ENCODE peak calls at places on chromosomes 7 and 10, in seven cellular contexts. One of them, this sample, is unnamed.

GRCh38 chr7:97126483-97127171 is 9.1 kb downstream of the SDHAF3 start:
- DNase-seq in central memory CD4-positive, alpha-beta T cell: no peak
- DNase-seq in HCT116: no peak
- DNase-seq in NCI-H2029: no peak
- DNase-seq in lower lobe of right lung: no peak
- DNase-seq in naive thymus-derived CD4-positive, alpha-beta T cell: no peak
- DNase-seq in effector memory CD8-positive, alpha-beta T cell: no peak
- DNase-seq in this sample: no peak

GRCh38 chr7:86013662-86014061 is 630.0 kb upstream of the GRM3 start:
- DNase-seq in central memory CD4-positive, alpha-beta T cell: no peak
- DNase-seq in HCT116: no peak
- DNase-seq in NCI-H2029: no peak
- DNase-seq in lower lobe of right lung: no peak
- DNase-seq in naive thymus-derived CD4-positive, alpha-beta T cell: no peak
- DNase-seq in effector memory CD8-positive, alpha-beta T cell: no peak
- DNase-seq in this sample: no peak

GRCh38 chr7:115676080-115676479 is 354.5 kb downstream of the TFEC start:
- DNase-seq in central memory CD4-positive, alpha-beta T cell: no peak
- DNase-seq in HCT116: peak; percentile 42
- DNase-seq in NCI-H2029: no peak
- DNase-seq in lower lobe of right lung: no peak
- DNase-seq in naive thymus-derived CD4-positive, alpha-beta T cell: no peak
- DNase-seq in effector memory CD8-positive, alpha-beta T cell: no peak
- DNase-seq in this sample: no peak

GRCh38 chr10:28788767-28789166 is 111.4 kb downstream of the BAMBI start:
- DNase-seq in central memory CD4-positive, alpha-beta T cell: no peak
- DNase-seq in HCT116: no peak
- DNase-seq in NCI-H2029: no peak
- DNase-seq in lower lobe of right lung: no peak
- DNase-seq in naive thymus-derived CD4-positive, alpha-beta T cell: no peak
- DNase-seq in effector memory CD8-positive, alpha-beta T cell: no peak
- DNase-seq in this sample: no peak

GRCh38 chr7:77202544-77202976 is 2.9 kb upstream of the FGL2 start:
- DNase-seq in central memory CD4-positive, alpha-beta T cell: no peak
- DNase-seq in HCT116: no peak
- DNase-seq in NCI-H2029: no peak
- DNase-seq in lower lobe of right lung: no peak
- DNase-seq in naive thymus-derived CD4-positive, alpha-beta T cell: no peak
- DNase-seq in effector memory CD8-positive, alpha-beta T cell: no peak
- DNase-seq in this sample: no peak

GRCh38 chr7:64626083-64626469 is 39.9 kb upstream of the ZNF107 start:
- DNase-seq in central memory CD4-positive, alpha-beta T cell: no peak
- DNase-seq in HCT116: no peak
- DNase-seq in NCI-H2029: no peak
- DNase-seq in lower lobe of right lung: no peak
- DNase-seq in naive thymus-derived CD4-positive, alpha-beta T cell: no peak
- DNase-seq in effector memory CD8-positive, alpha-beta T cell: no peak
- DNase-seq in this sample: no peak

GRCh38 chr10:129958686-129959543 is 5.2 kb downstream of the EBF3 start:
- DNase-seq in central memory CD4-positive, alpha-beta T cell: no peak
- DNase-seq in HCT116: no peak
- DNase-seq in NCI-H2029: no peak
- DNase-seq in lower lobe of right lung: no peak
- DNase-seq in naive thymus-derived CD4-positive, alpha-beta T cell: no peak
- DNase-seq in effector memory CD8-positive, alpha-beta T cell: no peak
- DNase-seq in this sample: no peak

GRCh38 chr10:76651148-76651547 is 986.5 kb downstream of the KCNMA1 start:
- DNase-seq in central memory CD4-positive, alpha-beta T cell: no peak
- DNase-seq in HCT116: no peak
- DNase-seq in NCI-H2029: no peak
- DNase-seq in lower lobe of right lung: no peak
- DNase-seq in naive thymus-derived CD4-positive, alpha-beta T cell: no peak
- DNase-seq in effector memory CD8-positive, alpha-beta T cell: no peak
- DNase-seq in this sample: no peak

GRCh38 chr10:119494224-119495060 is 48.1 kb downstream of the RGS10 start:
- DNase-seq in central memory CD4-positive, alpha-beta T cell: no peak
- DNase-seq in HCT116: no peak
- DNase-seq in NCI-H2029: no peak
- DNase-seq in lower lobe of right lung: no peak
- DNase-seq in naive thymus-derived CD4-positive, alpha-beta T cell: no peak
- DNase-seq in effector memory CD8-positive, alpha-beta T cell: no peak
- DNase-seq in this sample: no peak

GRCh38 chr10:43817368-43817767 is 168.7 kb upstream of the ZNF32 start:
- DNase-seq in central memory CD4-positive, alpha-beta T cell: no peak
- DNase-seq in HCT116: no peak
- DNase-seq in NCI-H2029: no peak
- DNase-seq in lower lobe of right lung: no peak
- DNase-seq in naive thymus-derived CD4-positive, alpha-beta T cell: no peak
- DNase-seq in effector memory CD8-positive, alpha-beta T cell: no peak
- DNase-seq in this sample: no peak

GRCh38 chr7:154919324-154920222 is 83.4 kb downstream of the PAXIP1 start:
- DNase-seq in central memory CD4-positive, alpha-beta T cell: no peak
- DNase-seq in HCT116: no peak
- DNase-seq in NCI-H2029: no peak
- DNase-seq in lower lobe of right lung: no peak
- DNase-seq in naive thymus-derived CD4-positive, alpha-beta T cell: no peak
- DNase-seq in effector memory CD8-positive, alpha-beta T cell: no peak
- DNase-seq in this sample: no peak

GRCh38 chr7:94908204-94909022 is 1.0 kb downstream of the PPP1R9A start:
- DNase-seq in central memory CD4-positive, alpha-beta T cell: no peak
- DNase-seq in HCT116: peak; percentile 16
- DNase-seq in NCI-H2029: peak; percentile 59
- DNase-seq in lower lobe of right lung: peak; percentile 61
- DNase-seq in naive thymus-derived CD4-positive, alpha-beta T cell: no peak
- DNase-seq in effector memory CD8-positive, alpha-beta T cell: no peak
- DNase-seq in this sample: no peak

GRCh38 chr7:131328387-131329175 is 905 bp downstream of the MKLN1 start:
- DNase-seq in central memory CD4-positive, alpha-beta T cell: no peak
- DNase-seq in HCT116: no peak
- DNase-seq in NCI-H2029: no peak
- DNase-seq in lower lobe of right lung: no peak
- DNase-seq in naive thymus-derived CD4-positive, alpha-beta T cell: no peak
- DNase-seq in effector memory CD8-positive, alpha-beta T cell: no peak
- DNase-seq in this sample: no peak

GRCh38 chr7:138564365-138564764 is 104.3 kb downstream of the TRIM24 start:
- DNase-seq in central memory CD4-positive, alpha-beta T cell: no peak
- DNase-seq in HCT116: no peak
- DNase-seq in NCI-H2029: peak; percentile 59
- DNase-seq in lower lobe of right lung: no peak
- DNase-seq in naive thymus-derived CD4-positive, alpha-beta T cell: no peak
- DNase-seq in effector memory CD8-positive, alpha-beta T cell: no peak
- DNase-seq in this sample: no peak

GRCh38 chr10:101329341-101330032 is 24.5 kb upstream of the BTRC start:
- DNase-seq in central memory CD4-positive, alpha-beta T cell: no peak
- DNase-seq in HCT116: no peak
- DNase-seq in NCI-H2029: no peak
- DNase-seq in lower lobe of right lung: no peak
- DNase-seq in naive thymus-derived CD4-positive, alpha-beta T cell: no peak
- DNase-seq in effector memory CD8-positive, alpha-beta T cell: no peak
- DNase-seq in this sample: no peak

GRCh38 chr10:104299031-104299904 is 30.3 kb downstream of the GSTO2 start:
- DNase-seq in central memory CD4-positive, alpha-beta T cell: no peak
- DNase-seq in HCT116: no peak
- DNase-seq in NCI-H2029: no peak
- DNase-seq in lower lobe of right lung: no peak
- DNase-seq in naive thymus-derived CD4-positive, alpha-beta T cell: no peak
- DNase-seq in effector memory CD8-positive, alpha-beta T cell: no peak
- DNase-seq in this sample: no peak

GRCh38 chr7:138001529-138002095 is at the start of gene CREB3L2:
- DNase-seq in central memory CD4-positive, alpha-beta T cell: peak; percentile 60
- DNase-seq in HCT116: no peak
- DNase-seq in NCI-H2029: peak; percentile 56
- DNase-seq in lower lobe of right lung: peak; percentile 87
- DNase-seq in naive thymus-derived CD4-positive, alpha-beta T cell: no peak
- DNase-seq in effector memory CD8-positive, alpha-beta T cell: peak; percentile 61
- DNase-seq in this sample: peak; percentile 62

GRCh38 chr7:33511735-33512134 is 382.4 kb downstream of the BBS9 start:
- DNase-seq in central memory CD4-positive, alpha-beta T cell: no peak
- DNase-seq in HCT116: no peak
- DNase-seq in NCI-H2029: no peak
- DNase-seq in lower lobe of right lung: no peak
- DNase-seq in naive thymus-derived CD4-positive, alpha-beta T cell: no peak
- DNase-seq in effector memory CD8-positive, alpha-beta T cell: no peak
- DNase-seq in this sample: no peak

GRCh38 chr10:546971-547590 is 142.4 kb downstream of the DIP2C start:
- DNase-seq in central memory CD4-positive, alpha-beta T cell: no peak
- DNase-seq in HCT116: no peak
- DNase-seq in NCI-H2029: no peak
- DNase-seq in lower lobe of right lung: no peak
- DNase-seq in naive thymus-derived CD4-positive, alpha-beta T cell: no peak
- DNase-seq in effector memory CD8-positive, alpha-beta T cell: no peak
- DNase-seq in this sample: peak; percentile 34

GRCh38 chr7:5212633-5213285 is 22.7 kb downstream of the WIPI2 start:
- DNase-seq in central memory CD4-positive, alpha-beta T cell: no peak
- DNase-seq in HCT116: no peak
- DNase-seq in NCI-H2029: no peak
- DNase-seq in lower lobe of right lung: no peak
- DNase-seq in naive thymus-derived CD4-positive, alpha-beta T cell: no peak
- DNase-seq in effector memory CD8-positive, alpha-beta T cell: no peak
- DNase-seq in this sample: no peak